ENCODE peak calls at places on chromosome 15, in eight cellular contexts. E is A549, G is GM20000, B is NCI-H1417, J is HCT116, S is osteocyte, H is T1000, W is GM06990. F is an unnamed sample.

GRCh38 chr15:95994418-95994817 is 336.1 kb upstream of the NR2F2 start:
- DNase-seq in S (no peak), G (no peak), B (no peak), E (no peak), W (no peak), J (no peak), H (no peak), F (no peak)

GRCh38 chr15:45871121-45871855 is 236.5 kb downstream of the SQOR start:
- DNase-seq in S (peak), W (no peak), E (no peak), J (no peak), H (peak), B (no peak), G (no peak), F (no peak)

GRCh38 chr15:96807361-96807760 is 476.9 kb downstream of the NR2F2 start:
- DNase-seq in B (no peak), H (no peak), J (no peak), E (no peak), G (no peak), S (no peak), W (no peak), F (no peak)

GRCh38 chr15:68620721-68621528 is 42.1 kb downstream of the CORO2B start:
- DNase-seq in W (no peak), H (peak), E (no peak), B (peak), S (peak), J (no peak), G (no peak), F (no peak)

GRCh38 chr15:39888243-39888642 is 31.8 kb downstream of the GPR176 start:
- DNase-seq in J (no peak), S (no peak), E (no peak), G (no peak), W (no peak), B (no peak), H (no peak), F (no peak)

GRCh38 chr15:93190238-93190637 is 101.2 kb upstream of the RGMA start:
- DNase-seq in H (no peak), W (no peak), G (no peak), S (no peak), J (no peak), B (no peak), E (no peak), F (no peak)

GRCh38 chr15:35738370-35738769 is 192.4 kb upstream of the DPH6 start:
- DNase-seq in E (no peak), B (no peak), S (no peak), G (no peak), J (peak), W (no peak), H (no peak), F (no peak)

GRCh38 chr15:75553659-75554058 is 25.5 kb downstream of the PTPN9 start:
- DNase-seq in J (no peak), B (no peak), W (no peak), H (no peak), G (no peak), S (no peak), E (no peak), F (no peak)

GRCh38 chr15:69668963-69669362 is 216.3 kb downstream of the RPLP1 start:
- DNase-seq in H (no peak), G (peak), S (no peak), B (no peak), E (no peak), W (peak), J (no peak), F (no peak)

GRCh38 chr15:63073497-63074172 is 31.1 kb downstream of the TPM1 start:
- DNase-seq in E (peak), W (no peak), B (no peak), J (no peak), G (no peak), H (no peak), S (no peak), F (no peak)

GRCh38 chr15:59119625-59120024 is 14.7 kb downstream of the CCNB2 start:
- DNase-seq in J (no peak), H (no peak), S (no peak), B (no peak), G (no peak), E (no peak), W (no peak), F (no peak)